ENCODE peak calls at places on chromosomes 11 and 22, in four cellular contexts. L, E, R and H are unnamed samples.

GRCh38 chr11:16958833-16959232 is 55.4 kb downstream of the PLEKHA7 start:
- DNase-seq in L (no peak), E (no peak), R (no peak), H (no peak)

GRCh38 chr11:36507824-36508489 is 2.1 kb downstream of the TRAF6 start:
- DNase-seq in L (no peak), E (no peak), R (peak), H (no peak)

GRCh38 chr11:62242021-62242420 is at the start of gene SCGB1D2:
- DNase-seq in L (no peak), E (no peak), R (no peak), H (peak)

GRCh38 chr11:64044730-64045386 is 9.1 kb downstream of the FLRT1 start:
- DNase-seq in L (no peak), E (no peak), R (no peak), H (no peak)

GRCh38 chr11:40537734-40538133 is 921.7 kb downstream of the LRRC4C start:
- DNase-seq in L (no peak), E (no peak), R (no peak), H (no peak)

GRCh38 chr22:40898850-40899357 is 37.0 kb upstream of the DNAJB7 start:
- DNase-seq in L (no peak), E (peak), R (peak), H (no peak)

GRCh38 chr22:37534445-37534844 is 15.2 kb upstream of the CARD10 start:
- DNase-seq in L (no peak), E (no peak), R (no peak), H (no peak)

GRCh38 chr11:122146475-122146874 is 30.5 kb upstream of the BLID start:
- DNase-seq in L (no peak), E (no peak), R (peak), H (no peak)

GRCh38 chr22:46780453-46780852 is 18.0 kb downstream of the TBC1D22A start:
- DNase-seq in L (no peak), E (no peak), R (no peak), H (no peak)

GRCh38 chr22:46351131-46351735 is 15.7 kb downstream of the TRMU start:
- DNase-seq in L (no peak), E (no peak), R (no peak), H (no peak)

GRCh38 chr11:76702378-76703128 is 32.0 kb upstream of the LRRC32 start:
- DNase-seq in L (no peak), E (no peak), R (peak), H (no peak)

GRCh38 chr11:129573161-129573560 is 197.5 kb downstream of the BARX2 start:
- DNase-seq in L (no peak), E (no peak), R (no peak), H (no peak)

GRCh38 chr11:78691215-78691614 is 116.6 kb upstream of the NARS2 start:
- DNase-seq in L (no peak), E (no peak), R (no peak), H (no peak)

GRCh38 chr11:120505801-120506425 is 5.6 kb upstream of the GRIK4 start:
- DNase-seq in L (no peak), E (no peak), R (no peak), H (no peak)

GRCh38 chr22:30209642-30210041 is 36.9 kb downstream of the LIF start:
- DNase-seq in L (peak), E (no peak), R (no peak), H (no peak)

GRCh38 chr11:78717031-78717430 is 142.4 kb upstream of the NARS2 start:
- DNase-seq in L (no peak), E (no peak), R (no peak), H (no peak)

GRCh38 chr11:13668957-13669521 is 571 bp downstream of the FAR1 start:
- DNase-seq in L (peak), E (no peak), R (peak), H (no peak)

GRCh38 chr22:30843245-30843644 is 125.3 kb downstream of the MORC2 start:
- DNase-seq in L (peak), E (no peak), R (no peak), H (no peak)